ENCODE peak calls at places on chromosomes 4 and X, in four cellular contexts. R is WTC11, B is HCT116, F is HepG2. Y is an unnamed sample.

GRCh38 chr4:163264934-163265333 is 67.5 kb downstream of the NPY1R start:
- DNase-seq in B (no peak), R (no peak), F (no peak), Y (no peak)

GRCh38 chr4:84673475-84674230 is 90.7 kb downstream of the CDS1 start:
- DNase-seq in B (peak), F (no peak), R (no peak), Y (no peak)

GRCh38 chrX:13452283-13452682 is 117.1 kb upstream of the EGFL6 start:
- DNase-seq in B (no peak), R (no peak), F (no peak), Y (no peak)

GRCh38 chr4:172390341-172390740 is 577.1 kb downstream of the GALNTL6 start:
- DNase-seq in B (no peak), R (no peak), F (no peak), Y (no peak)

GRCh38 chr4:3246458-3247398 is 2.2 kb upstream of the MSANTD1 start:
- DNase-seq in B (no peak), R (no peak), F (no peak), Y (no peak)

GRCh38 chr4:119037709-119038463 is 97.7 kb upstream of the MYOZ2 start:
- DNase-seq in F (no peak), B (no peak), R (no peak), Y (no peak)

GRCh38 chrX:45063319-45064095 is 137.2 kb downstream of the DIPK2B start:
- DNase-seq in R (no peak), F (no peak), B (no peak), Y (no peak)

GRCh38 chr4:118992149-118992548 is 103.5 kb downstream of the SYNPO2 start:
- DNase-seq in R (no peak), B (no peak), F (no peak), Y (no peak)

GRCh38 chrX:118901991-118902390 is 72.4 kb upstream of the LONRF3 start:
- DNase-seq in F (no peak), R (no peak), B (no peak), Y (no peak)

GRCh38 chr4:13580018-13580417 is 35.7 kb upstream of the NKX3-2 start:
- DNase-seq in B (no peak), F (no peak), R (no peak), Y (peak)

GRCh38 chr4:2743518-2744445 is 12.4 kb downstream of the TNIP2 start:
- DNase-seq in B (no peak), F (no peak), R (no peak), Y (no peak)

GRCh38 chr4:24856586-24856985 is 56.3 kb downstream of the CCDC149 start:
- DNase-seq in R (no peak), F (no peak), B (no peak), Y (no peak)

GRCh38 chrX:7318661-7319060 is 170.7 kb upstream of the PUDP start:
- DNase-seq in R (peak), B (no peak), F (no peak), Y (no peak)

GRCh38 chrX:151596282-151596681 is 32.8 kb downstream of the PASD1 start:
- DNase-seq in F (no peak), B (no peak), R (no peak), Y (peak)

GRCh38 chr4:184094532-184095192 is 123.0 kb downstream of the ENPP6 start:
- DNase-seq in R (no peak), F (no peak), B (no peak), Y (no peak)

GRCh38 chr4:107736924-107737448 is 17.0 kb upstream of the PAPSS1 start:
- DNase-seq in F (peak), B (peak), R (peak), Y (peak)

GRCh38 chr4:118033148-118034060 is 882 bp upstream of the NDST3 start:
- DNase-seq in B (peak), F (no peak), R (peak), Y (peak)

GRCh38 chr4:40844261-40844660 is 94.5 kb downstream of the NSUN7 start:
- DNase-seq in F (no peak), B (no peak), R (no peak), Y (no peak)

GRCh38 chr4:138252551-138252950 is 10.4 kb upstream of the SLC7A11 start:
- DNase-seq in F (no peak), R (no peak), B (no peak), Y (no peak)
- TF ChIP-seq MAX in F (no peak), R (no peak), B (no peak), Y (no peak)

DNA sequence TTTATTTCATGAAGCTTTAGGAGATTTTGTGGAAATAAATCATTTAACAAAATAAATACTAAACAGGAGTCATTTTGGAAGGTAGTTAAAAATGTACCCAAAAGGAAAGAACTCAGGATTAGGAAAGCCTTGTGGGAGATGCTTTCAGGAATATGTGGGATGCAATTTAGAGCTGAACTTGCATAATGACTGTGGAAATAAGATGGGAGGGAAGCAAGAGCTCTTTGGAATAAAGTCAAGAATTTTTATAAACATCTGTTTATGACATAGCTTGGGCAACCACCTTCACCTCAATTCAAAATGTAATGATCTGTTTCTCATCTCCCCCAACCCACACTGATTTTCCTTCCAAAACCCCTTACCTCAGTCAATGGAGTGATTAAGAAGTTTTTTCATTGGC is 623.8 kb downstream of the FAT4 start:
- DNase-seq in F (no peak), R (no peak), B (no peak), Y (no peak)
- TF ChIP-seq MAX in F (no peak), R (no peak), B (no peak), Y (no peak)

GRCh38 chrX:138889152-138889551 is 177.6 kb upstream of the FGF13 start:
- DNase-seq in R (no peak), B (no peak), F (no peak), Y (no peak)

GRCh38 chrX:138886769-138887168 is 175.3 kb upstream of the FGF13 start:
- DNase-seq in R (no peak), B (no peak), F (peak), Y (no peak)

GRCh38 chrX:138890491-138890890 is 179.0 kb upstream of the FGF13 start:
- DNase-seq in F (no peak), R (no peak), B (no peak), Y (no peak)

GRCh38 chrX:138885886-138886285 is 174.4 kb upstream of the FGF13 start:
- DNase-seq in B (no peak), R (no peak), F (no peak), Y (no peak)
- TF ChIP-seq MAX in B (no peak), R (no peak), F (no peak), Y (no peak)

GRCh38 chrX:48998391-48998790 is 3.7 kb downstream of the GRIPAP1 start:
- DNase-seq in R (no peak), F (no peak), B (no peak), Y (peak)
- TF ChIP-seq MAX in R (no peak), F (no peak), B (no peak), Y (no peak)

DNA sequence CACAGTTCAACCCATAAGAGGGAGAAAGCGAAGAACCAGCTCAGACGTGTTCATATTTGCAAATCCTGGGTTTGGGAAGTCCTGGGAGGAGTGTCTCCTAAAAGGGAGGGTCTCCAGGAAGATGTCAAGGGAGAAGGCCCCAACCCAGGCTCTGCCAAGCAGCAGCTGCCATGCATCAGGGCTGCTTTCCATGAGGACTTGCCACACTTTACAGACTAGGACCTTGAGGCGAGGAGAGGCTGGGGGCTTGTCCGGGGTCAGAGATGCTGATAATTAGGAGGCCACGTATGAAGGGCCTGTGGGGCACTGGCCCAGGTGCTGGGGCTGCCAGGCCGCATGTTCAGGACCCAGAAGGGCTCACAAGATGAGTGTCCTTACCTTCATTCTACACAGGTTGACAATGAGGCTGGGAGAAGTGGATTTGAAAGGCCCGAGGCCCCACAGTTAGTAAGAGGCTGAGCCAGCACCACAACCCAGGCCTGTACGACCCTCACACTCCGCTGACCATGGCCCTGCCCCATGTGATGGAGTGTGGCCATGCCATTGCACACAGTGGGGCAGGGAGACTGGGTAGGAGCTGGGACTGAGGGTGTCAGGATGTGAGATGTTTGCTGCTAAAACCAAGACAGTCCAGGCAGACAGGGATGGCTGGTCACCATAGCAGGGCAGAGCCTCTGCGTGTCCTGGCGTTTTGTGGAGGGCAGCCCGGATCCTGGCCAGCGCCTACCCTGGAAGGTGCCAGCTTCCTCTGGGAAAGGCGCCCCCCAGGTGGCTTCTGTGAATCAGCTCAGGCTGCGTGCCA is 94.8 kb downstream of the PSAPL1 start:
- DNase-seq in B (no peak), R (no peak), F (no peak), Y (no peak)
- TF ChIP-seq MAX in B (no peak), R (no peak), F (no peak), Y (no peak)

GRCh38 chr4:985123-985830 is 1.6 kb upstream of the IDUA start:
- DNase-seq in R (peak), F (peak), B (no peak), Y (peak)
- TF ChIP-seq MAX in R (peak), F (no peak), B (no peak), Y (no peak)

DNA sequence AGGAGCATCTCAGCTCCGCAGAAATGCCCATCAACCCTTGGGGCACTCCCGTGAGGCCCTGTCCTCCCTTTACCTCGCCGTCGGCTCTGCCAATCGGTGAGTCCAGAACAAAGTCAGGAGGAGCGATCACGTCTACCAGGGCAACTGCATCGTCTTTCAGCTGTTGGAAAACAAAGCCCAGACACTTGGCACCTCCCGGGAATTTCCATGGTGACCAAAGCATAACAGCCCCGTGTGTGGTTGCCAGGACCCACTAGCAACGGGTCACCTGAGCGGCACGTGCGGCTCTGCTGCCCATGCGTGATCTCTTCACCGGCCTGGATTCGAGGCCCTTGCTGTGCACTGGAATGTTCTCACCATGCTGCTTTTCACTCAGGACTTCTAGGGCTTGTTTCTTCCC is 69.7 kb downstream of the ACOX3 start:
- DNase-seq in B (no peak), F (no peak), R (no peak), Y (no peak)
- TF ChIP-seq MAX in B (no peak), F (no peak), R (no peak), Y (no peak)

GRCh38 chrX:38754102-38754790 is 47.0 kb upstream of the MID1IP1 start:
- DNase-seq in B (peak), R (peak), F (peak), Y (peak)
- TF ChIP-seq MAX in B (no peak), R (no peak), F (no peak), Y (no peak)

DNA sequence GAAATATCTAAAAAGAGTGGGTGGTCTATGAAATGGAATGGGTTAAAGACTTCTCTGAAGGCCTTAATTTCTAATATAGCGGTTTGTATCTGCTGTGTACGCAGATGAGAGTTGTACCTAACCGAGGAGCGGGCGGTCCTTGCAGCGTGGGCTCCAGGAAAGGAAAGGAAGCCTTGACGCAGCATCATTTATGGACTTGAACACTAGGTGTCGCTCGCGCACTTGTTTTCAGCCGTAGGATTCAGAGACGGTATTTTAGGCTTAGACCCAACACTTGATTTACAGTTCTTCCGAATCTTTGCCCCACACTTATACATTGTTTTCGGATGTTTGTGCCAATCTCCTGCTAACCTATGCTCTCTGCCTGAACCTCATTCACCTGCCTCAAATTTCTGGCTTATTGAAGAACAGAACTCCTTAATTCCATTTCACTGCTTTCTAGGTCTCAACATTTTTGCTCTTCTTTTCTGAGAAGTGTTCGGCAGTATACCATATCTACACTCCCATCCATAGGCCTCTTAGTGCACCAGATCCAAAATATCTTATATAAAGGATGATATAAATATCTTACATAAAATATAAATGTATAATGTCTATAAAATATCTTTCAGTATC is 48.9 kb upstream of the AADAT start:
- DNase-seq in R (peak), F (peak), B (peak), Y (peak)
- TF ChIP-seq MAX in R (no peak), F (no peak), B (no peak), Y (no peak)